ENCODE peak calls at places on chromosomes 1 and 21, in ten cellular contexts. One of them, this sample, is unnamed.

GRCh38 chr1:169724168-169724567 is 9.7 kb downstream of the SELE start:
- DNase-seq in PC-9: no peak
- DNase-seq in body of pancreas: no peak
- DNase-seq in PC-3: no peak
- DNase-seq in mucosa of descending colon: no peak
- DNase-seq in pancreas: no peak
- DNase-seq in upper lobe of right lung: no peak
- DNase-seq in neural progenitor cell: no peak
- DNase-seq in GM23338: no peak
- DNase-seq in left ventricle myocardium inferior: no peak
- DNase-seq in this sample: no peak

GRCh38 chr1:202317941-202318925 is 23.5 kb downstream of the UBE2T start:
- DNase-seq in PC-9: no peak
- DNase-seq in body of pancreas: no peak
- DNase-seq in PC-3: no peak
- DNase-seq in mucosa of descending colon: no peak
- DNase-seq in pancreas: no peak
- DNase-seq in upper lobe of right lung: no peak
- DNase-seq in neural progenitor cell: no peak
- DNase-seq in GM23338: no peak
- DNase-seq in left ventricle myocardium inferior: no peak
- DNase-seq in this sample: no peak

GRCh38 chr1:147152772-147153171 is 19.5 kb downstream of the PRKAB2 start:
- DNase-seq in PC-9: no peak
- DNase-seq in body of pancreas: no peak
- DNase-seq in PC-3: no peak
- DNase-seq in mucosa of descending colon: no peak
- DNase-seq in pancreas: no peak
- DNase-seq in upper lobe of right lung: no peak
- DNase-seq in neural progenitor cell: no peak
- DNase-seq in GM23338: no peak
- DNase-seq in left ventricle myocardium inferior: no peak
- DNase-seq in this sample: no peak

GRCh38 chr1:156680056-156680455 is 2.8 kb upstream of the NES start:
- DNase-seq in PC-9: no peak
- DNase-seq in body of pancreas: no peak
- DNase-seq in PC-3: no peak
- DNase-seq in mucosa of descending colon: no peak
- DNase-seq in pancreas: no peak
- DNase-seq in upper lobe of right lung: no peak
- DNase-seq in neural progenitor cell: no peak
- DNase-seq in GM23338: no peak
- DNase-seq in left ventricle myocardium inferior: no peak
- DNase-seq in this sample: no peak

GRCh38 chr21:44700101-44701022 is 3.4 kb downstream of the KRTAP10-12 start:
- DNase-seq in PC-9: no peak
- DNase-seq in body of pancreas: no peak
- DNase-seq in PC-3: no peak
- DNase-seq in mucosa of descending colon: no peak
- DNase-seq in pancreas: no peak
- DNase-seq in upper lobe of right lung: no peak
- DNase-seq in neural progenitor cell: no peak
- DNase-seq in GM23338: no peak
- DNase-seq in left ventricle myocardium inferior: no peak
- DNase-seq in this sample: no peak

GRCh38 chr1:87410771-87411170 is 82.1 kb downstream of the LMO4 start:
- DNase-seq in PC-9: no peak
- DNase-seq in body of pancreas: peak; percentile 22
- DNase-seq in PC-3: no peak
- DNase-seq in mucosa of descending colon: peak; percentile 53
- DNase-seq in pancreas: no peak
- DNase-seq in upper lobe of right lung: no peak
- DNase-seq in neural progenitor cell: no peak
- DNase-seq in GM23338: no peak
- DNase-seq in left ventricle myocardium inferior: peak; percentile 30
- DNase-seq in this sample: no peak

GRCh38 chr1:208185801-208186201 is 58.4 kb downstream of the PLXNA2 start:
- DNase-seq in PC-9: no peak
- DNase-seq in body of pancreas: no peak
- DNase-seq in PC-3: peak; percentile 28
- DNase-seq in mucosa of descending colon: no peak
- DNase-seq in pancreas: no peak
- DNase-seq in upper lobe of right lung: no peak
- DNase-seq in neural progenitor cell: no peak
- DNase-seq in GM23338: no peak
- DNase-seq in left ventricle myocardium inferior: no peak
- DNase-seq in this sample: no peak

GRCh38 chr21:46515109-46515508 is 56.4 kb downstream of the DIP2A start:
- DNase-seq in PC-9: no peak
- DNase-seq in body of pancreas: peak; percentile 82
- DNase-seq in PC-3: no peak
- DNase-seq in mucosa of descending colon: peak; percentile 49
- DNase-seq in pancreas: peak; percentile 53
- DNase-seq in upper lobe of right lung: no peak
- DNase-seq in neural progenitor cell: no peak
- DNase-seq in GM23338: no peak
- DNase-seq in left ventricle myocardium inferior: peak; percentile 52
- DNase-seq in this sample: no peak

GRCh38 chr1:45327644-45328515 is 1.2 kb downstream of the HPDL start:
- DNase-seq in PC-9: no peak
- DNase-seq in body of pancreas: no peak
- DNase-seq in PC-3: no peak
- DNase-seq in mucosa of descending colon: no peak
- DNase-seq in pancreas: no peak
- DNase-seq in upper lobe of right lung: no peak
- DNase-seq in neural progenitor cell: no peak
- DNase-seq in GM23338: peak; percentile 46
- DNase-seq in left ventricle myocardium inferior: no peak
- DNase-seq in this sample: peak; percentile 20

GRCh38 chr1:234565132-234565531 is 44.8 kb downstream of the IRF2BP2 start:
- DNase-seq in PC-9: no peak
- DNase-seq in body of pancreas: no peak
- DNase-seq in PC-3: peak; percentile 9
- DNase-seq in mucosa of descending colon: no peak
- DNase-seq in pancreas: no peak
- DNase-seq in upper lobe of right lung: no peak
- DNase-seq in neural progenitor cell: no peak
- DNase-seq in GM23338: no peak
- DNase-seq in left ventricle myocardium inferior: no peak
- DNase-seq in this sample: no peak

GRCh38 chr1:18384059-18384458 is 96.7 kb upstream of the KLHDC7A start:
- DNase-seq in PC-9: no peak
- DNase-seq in body of pancreas: no peak
- DNase-seq in PC-3: no peak
- DNase-seq in mucosa of descending colon: no peak
- DNase-seq in pancreas: no peak
- DNase-seq in upper lobe of right lung: no peak
- DNase-seq in neural progenitor cell: no peak
- DNase-seq in GM23338: no peak
- DNase-seq in left ventricle myocardium inferior: no peak
- DNase-seq in this sample: no peak

GRCh38 chr1:169680377-169681019 is 30.9 kb downstream of the SELL start:
- DNase-seq in PC-9: no peak
- DNase-seq in body of pancreas: no peak
- DNase-seq in PC-3: no peak
- DNase-seq in mucosa of descending colon: no peak
- DNase-seq in pancreas: no peak
- DNase-seq in upper lobe of right lung: no peak
- DNase-seq in neural progenitor cell: no peak
- DNase-seq in GM23338: no peak
- DNase-seq in left ventricle myocardium inferior: no peak
- DNase-seq in this sample: no peak

GRCh38 chr1:218400624-218401023 is 55.5 kb downstream of the TGFB2 start:
- DNase-seq in PC-9: no peak
- DNase-seq in body of pancreas: no peak
- DNase-seq in PC-3: no peak
- DNase-seq in mucosa of descending colon: no peak
- DNase-seq in pancreas: no peak
- DNase-seq in upper lobe of right lung: no peak
- DNase-seq in neural progenitor cell: no peak
- DNase-seq in GM23338: no peak
- DNase-seq in left ventricle myocardium inferior: no peak
- DNase-seq in this sample: no peak

GRCh38 chr1:32972814-32973428 is 8.3 kb upstream of the RNF19B start:
- DNase-seq in PC-9: peak; percentile 48
- DNase-seq in body of pancreas: peak; percentile 77
- DNase-seq in PC-3: peak; percentile 67
- DNase-seq in mucosa of descending colon: peak; percentile 46
- DNase-seq in pancreas: peak; percentile 73
- DNase-seq in upper lobe of right lung: peak; percentile 90
- DNase-seq in neural progenitor cell: peak; percentile 91
- DNase-seq in GM23338: peak; percentile 93
- DNase-seq in left ventricle myocardium inferior: peak; percentile 45
- DNase-seq in this sample: no peak

DNA sequence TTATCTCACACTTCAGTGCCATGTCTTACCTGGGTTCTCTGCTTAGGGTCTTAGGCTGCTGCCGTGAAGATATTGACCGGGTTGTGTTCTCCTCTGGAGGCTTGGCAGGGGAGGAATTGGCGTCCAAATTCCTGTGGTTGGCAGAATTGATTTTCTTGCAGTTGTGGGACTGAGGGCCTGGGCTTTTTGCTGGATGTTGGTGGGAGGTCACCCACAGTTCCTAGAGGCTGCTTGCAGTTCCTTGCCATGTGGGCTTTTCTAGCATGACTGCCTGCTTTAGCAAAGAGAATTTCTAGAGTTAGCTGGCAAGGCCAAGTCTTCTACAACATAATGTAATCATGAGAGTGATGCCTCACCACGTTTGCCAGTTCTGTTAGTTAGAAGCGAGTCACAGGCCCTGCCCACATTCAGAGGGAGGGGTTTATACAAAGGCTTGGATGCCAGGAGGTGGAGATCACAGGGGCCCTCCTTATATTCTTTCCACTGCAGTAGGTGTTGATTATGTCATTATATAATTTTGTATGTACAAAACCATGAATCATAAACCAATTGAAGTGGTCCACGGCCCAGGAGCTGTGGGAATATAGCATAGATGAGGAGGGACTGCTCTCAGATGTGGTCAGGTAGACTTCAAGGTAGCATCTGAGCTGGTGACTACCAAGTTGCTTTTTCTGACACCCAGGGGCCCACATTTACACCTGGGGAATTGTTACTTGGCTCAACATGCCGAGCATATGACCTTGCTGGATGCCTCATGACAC is 6.6 kb downstream of the UBL4B start:
- DNase-seq in PC-9: peak; percentile 62
- DNase-seq in body of pancreas: no peak
- DNase-seq in PC-3: peak; percentile 26
- DNase-seq in mucosa of descending colon: no peak
- DNase-seq in pancreas: no peak
- DNase-seq in upper lobe of right lung: no peak
- DNase-seq in neural progenitor cell: no peak
- DNase-seq in GM23338: no peak
- DNase-seq in left ventricle myocardium inferior: no peak
- DNase-seq in this sample: no peak
- H3K4me1 ChIP-seq in PC-9: peaks cover 61% of the 10 kb centered on the region
- H3K4me1 ChIP-seq in body of pancreas: no peaks in the 10 kb centered on the region
- H3K4me1 ChIP-seq in PC-3: no peaks in the 10 kb centered on the region
- H3K4me1 ChIP-seq in mucosa of descending colon: no peaks in the 10 kb centered on the region
- H3K4me1 ChIP-seq in pancreas: no peaks in the 10 kb centered on the region
- H3K4me1 ChIP-seq in upper lobe of right lung: no peaks in the 10 kb centered on the region
- H3K4me1 ChIP-seq in neural progenitor cell: no peaks in the 10 kb centered on the region
- H3K4me1 ChIP-seq in GM23338: no peaks in the 10 kb centered on the region
- H3K4me1 ChIP-seq in left ventricle myocardium inferior: no peaks in the 10 kb centered on the region
- H3K4me1 ChIP-seq in this sample: no peaks in the 10 kb centered on the region

DNA sequence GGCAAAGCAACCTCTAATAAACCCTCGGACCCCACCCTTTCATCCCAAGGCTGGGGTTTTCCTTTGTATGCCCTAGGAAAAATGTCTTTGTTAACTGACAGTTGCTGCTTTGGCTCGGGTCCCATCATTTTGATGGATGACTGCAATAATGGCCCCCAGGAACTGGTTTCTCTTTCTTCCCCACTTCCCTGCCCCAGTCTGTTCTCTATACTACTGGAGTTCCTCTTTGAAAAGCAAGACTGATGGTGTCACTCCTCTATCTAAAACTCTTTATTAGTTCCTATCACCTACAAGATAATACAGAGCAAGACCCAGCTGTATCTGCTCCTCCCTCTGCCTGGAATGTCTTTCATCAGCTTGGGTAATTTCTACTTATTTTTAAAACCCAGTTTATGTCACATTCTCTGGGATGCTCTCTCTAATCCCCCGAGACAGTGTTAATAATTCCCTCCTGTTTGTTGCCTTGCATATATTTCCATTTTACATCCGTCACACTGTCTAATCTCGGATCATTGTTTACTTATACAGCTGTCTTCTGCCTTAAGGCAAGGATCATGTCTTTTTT is 16.2 kb downstream of the SLAMF1 start:
- DNase-seq in PC-9: no peak
- DNase-seq in body of pancreas: no peak
- DNase-seq in PC-3: no peak
- DNase-seq in mucosa of descending colon: no peak
- DNase-seq in pancreas: no peak
- DNase-seq in upper lobe of right lung: no peak
- DNase-seq in neural progenitor cell: no peak
- DNase-seq in GM23338: no peak
- DNase-seq in left ventricle myocardium inferior: no peak
- DNase-seq in this sample: no peak
- H3K4me1 ChIP-seq in PC-9: no peaks in the 10 kb centered on the region
- H3K4me1 ChIP-seq in body of pancreas: no peaks in the 10 kb centered on the region
- H3K4me1 ChIP-seq in PC-3: no peaks in the 10 kb centered on the region
- H3K4me1 ChIP-seq in mucosa of descending colon: no peaks in the 10 kb centered on the region
- H3K4me1 ChIP-seq in pancreas: no peaks in the 10 kb centered on the region
- H3K4me1 ChIP-seq in upper lobe of right lung: peaks cover 12% of the 10 kb centered on the region
- H3K4me1 ChIP-seq in neural progenitor cell: no peaks in the 10 kb centered on the region
- H3K4me1 ChIP-seq in GM23338: no peaks in the 10 kb centered on the region
- H3K4me1 ChIP-seq in left ventricle myocardium inferior: peaks cover 13% of the 10 kb centered on the region
- H3K4me1 ChIP-seq in this sample: peaks cover 99% of the 10 kb centered on the region

GRCh38 chr1:109802136-109802900 is 38.6 kb upstream of the EPS8L3 start:
- DNase-seq in PC-9: no peak
- DNase-seq in body of pancreas: no peak
- DNase-seq in PC-3: no peak
- DNase-seq in mucosa of descending colon: peak; percentile 4
- DNase-seq in pancreas: no peak
- DNase-seq in upper lobe of right lung: no peak
- DNase-seq in neural progenitor cell: no peak
- DNase-seq in GM23338: no peak
- DNase-seq in left ventricle myocardium inferior: no peak
- DNase-seq in this sample: peak; percentile 93
- H3K4me1 ChIP-seq in PC-9: peaks cover 8% of the 10 kb centered on the region
- H3K4me1 ChIP-seq in body of pancreas: no peaks in the 10 kb centered on the region
- H3K4me1 ChIP-seq in PC-3: no peaks in the 10 kb centered on the region
- H3K4me1 ChIP-seq in mucosa of descending colon: peaks cover 4% of the 10 kb centered on the region
- H3K4me1 ChIP-seq in pancreas: no peaks in the 10 kb centered on the region
- H3K4me1 ChIP-seq in upper lobe of right lung: peaks cover 37% of the 10 kb centered on the region
- H3K4me1 ChIP-seq in neural progenitor cell: no peaks in the 10 kb centered on the region
- H3K4me1 ChIP-seq in GM23338: no peaks in the 10 kb centered on the region
- H3K4me1 ChIP-seq in left ventricle myocardium inferior: peaks cover 31% of the 10 kb centered on the region
- H3K4me1 ChIP-seq in this sample: peaks cover 74% of the 10 kb centered on the region

DNA sequence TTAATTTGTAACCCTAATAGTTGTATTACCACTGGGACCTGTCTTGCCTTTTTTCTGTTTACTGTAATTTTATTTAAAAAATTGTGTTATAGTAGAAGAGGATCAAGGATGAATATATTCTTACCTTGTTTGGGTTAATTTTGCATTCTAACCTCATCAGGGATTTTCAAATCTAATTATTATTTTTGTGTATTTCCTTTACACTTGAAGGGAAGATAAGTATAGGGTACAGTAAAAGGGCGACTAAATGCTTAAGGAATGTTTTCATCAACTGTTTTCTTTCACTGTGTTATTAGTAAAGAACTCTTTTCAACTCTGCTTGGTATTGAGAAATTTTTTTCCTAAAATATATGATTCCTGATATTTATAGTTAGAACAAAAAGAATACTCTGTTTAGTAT is 33.3 kb downstream of the OSBPL9 start:
- DNase-seq in PC-9: no peak
- DNase-seq in body of pancreas: no peak
- DNase-seq in PC-3: no peak
- DNase-seq in mucosa of descending colon: no peak
- DNase-seq in pancreas: no peak
- DNase-seq in upper lobe of right lung: no peak
- DNase-seq in neural progenitor cell: no peak
- DNase-seq in GM23338: no peak
- DNase-seq in left ventricle myocardium inferior: no peak
- DNase-seq in this sample: no peak
- H3K4me1 ChIP-seq in PC-9: peaks cover 52% of the 10 kb centered on the region
- H3K4me1 ChIP-seq in body of pancreas: peaks cover 23% of the 10 kb centered on the region
- H3K4me1 ChIP-seq in PC-3: peaks cover 35% of the 10 kb centered on the region
- H3K4me1 ChIP-seq in mucosa of descending colon: peaks cover 17% of the 10 kb centered on the region
- H3K4me1 ChIP-seq in pancreas: no peaks in the 10 kb centered on the region
- H3K4me1 ChIP-seq in upper lobe of right lung: peaks cover 31% of the 10 kb centered on the region
- H3K4me1 ChIP-seq in neural progenitor cell: peaks cover 31% of the 10 kb centered on the region
- H3K4me1 ChIP-seq in GM23338: peaks cover 27% of the 10 kb centered on the region
- H3K4me1 ChIP-seq in left ventricle myocardium inferior: peaks cover 85% of the 10 kb centered on the region
- H3K4me1 ChIP-seq in this sample: no peaks in the 10 kb centered on the region